ENCODE peak calls at places on chromosomes 1 and 21, in eight cellular contexts. M is bronchial epithelial cell, V is RWPE2, S is A549, L is tibial artery, J is breast epithelium, O is left lung, Q is D721Med. F is an unnamed sample.

GRCh38 chr21:42997053-42997452 is 22.7 kb downstream of the PKNOX1 start:
- DNase-seq in M (peak), V (no peak), S (no peak), L (peak), J (no peak), O (no peak), Q (no peak), F (no peak)

GRCh38 chr1:12087797-12088314 is 24.8 kb downstream of the TNFRSF8 start:
- DNase-seq in M (no peak), V (no peak), S (no peak), L (no peak), J (no peak), O (no peak), Q (no peak), F (no peak)

GRCh38 chr21:37000381-37000780 is 6.1 kb upstream of the RIPPLY3 start:
- DNase-seq in M (no peak), V (no peak), S (peak), L (no peak), J (no peak), O (no peak), Q (no peak), F (no peak)

GRCh38 chr1:17594690-17595601 is 55.4 kb downstream of the ARHGEF10L start:
- DNase-seq in M (no peak), V (no peak), S (no peak), L (no peak), J (no peak), O (no peak), Q (no peak), F (no peak)

GRCh38 chr1:29211086-29212030 is 19.4 kb downstream of the MECR start:
- DNase-seq in M (no peak), V (no peak), S (no peak), L (no peak), J (no peak), O (no peak), Q (peak), F (no peak)

GRCh38 chr1:173717238-173717637 is 2.5 kb downstream of the KLHL20 start:
- DNase-seq in M (peak), V (no peak), S (no peak), L (no peak), J (no peak), O (no peak), Q (no peak), F (peak)

GRCh38 chr1:60974524-60974923 is 107.8 kb upstream of the NFIA start:
- DNase-seq in M (no peak), V (no peak), S (no peak), L (no peak), J (no peak), O (no peak), Q (no peak), F (no peak)

GRCh38 chr1:198316681-198317080 is 159.9 kb downstream of the NEK7 start:
- DNase-seq in M (no peak), V (no peak), S (no peak), L (no peak), J (no peak), O (no peak), Q (no peak), F (no peak)

GRCh38 chr1:26788836-26789611 is 1.3 kb downstream of the PIGV start:
- DNase-seq in M (peak), V (peak), S (peak), L (peak), J (peak), O (peak), Q (no peak), F (peak)

GRCh38 chr1:234603221-234604204 is 6.5 kb downstream of the IRF2BP2 start:
- DNase-seq in M (no peak), V (no peak), S (peak), L (no peak), J (no peak), O (no peak), Q (no peak), F (no peak)

GRCh38 chr21:39451332-39452206 is at the start of gene SH3BGR:
- DNase-seq in M (peak), V (no peak), S (no peak), L (peak), J (peak), O (no peak), Q (no peak), F (no peak)

GRCh38 chr21:39447264-39447663 is 1.7 kb upstream of the LCA5L start:
- DNase-seq in M (no peak), V (no peak), S (no peak), L (no peak), J (no peak), O (no peak), Q (no peak), F (no peak)

GRCh38 chr21:39441502-39442475 is 3.8 kb downstream of the LCA5L start:
- DNase-seq in M (peak), V (no peak), S (peak), L (no peak), J (no peak), O (no peak), Q (no peak), F (peak)

GRCh38 chr21:39444406-39445145 is 1.0 kb downstream of the LCA5L start:
- DNase-seq in M (peak), V (no peak), S (no peak), L (no peak), J (no peak), O (no peak), Q (no peak), F (no peak)

DNA sequence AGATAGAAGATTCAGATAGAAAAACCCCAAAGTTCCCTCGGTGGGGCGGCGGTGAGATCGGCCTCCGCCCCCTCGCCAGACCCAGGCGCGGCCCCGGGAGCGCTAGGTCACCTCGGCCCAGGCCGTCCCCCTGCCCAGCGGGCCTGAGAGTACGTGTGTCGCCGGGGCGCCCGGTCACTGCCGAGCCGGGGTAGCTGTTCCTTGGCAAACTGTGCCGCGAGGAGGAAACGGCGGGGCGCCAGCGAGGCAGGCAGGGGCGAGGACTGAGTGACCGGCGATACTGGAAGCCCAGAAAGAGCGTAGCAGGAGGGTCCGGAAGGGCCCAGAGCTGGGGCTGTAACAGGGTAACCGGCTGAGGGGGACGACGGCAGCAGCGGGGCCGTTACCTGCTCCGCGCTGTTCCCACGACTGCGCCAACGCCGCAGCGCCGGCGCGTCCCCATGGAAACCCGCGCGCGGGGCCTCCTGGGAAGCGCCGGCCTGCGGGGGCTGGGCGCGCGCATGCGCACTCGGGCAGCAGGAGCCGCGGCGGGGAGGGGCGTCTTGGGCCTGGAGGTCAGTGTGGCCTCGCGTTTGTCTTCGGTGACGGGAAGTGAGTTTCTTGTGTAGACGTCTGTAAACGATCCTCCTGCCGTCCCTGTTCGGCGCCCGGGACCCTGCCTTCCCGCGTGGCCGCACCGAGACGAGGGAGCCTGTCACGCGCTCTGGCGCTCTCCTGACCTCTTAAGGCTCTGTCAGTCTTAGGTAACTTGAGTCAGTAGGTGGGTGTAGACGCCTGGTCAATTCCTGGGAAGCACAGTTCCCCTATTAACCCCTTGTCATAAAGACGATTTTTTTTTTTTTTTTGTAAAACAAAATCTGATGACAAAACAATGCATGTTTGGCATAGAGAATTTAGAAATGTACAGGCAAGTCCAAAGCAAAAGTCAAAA is at the start of gene LCA5L:
- DNase-seq in M (peak), V (peak), S (peak), L (peak), J (peak), O (peak), Q (peak), F (peak)
- TF ChIP-seq CTCF in M (peak), V (peak), S (no peak), L (no peak), J (no peak), O (no peak), Q (no peak), F (no peak)

GRCh38 chr1:161100534-161100933 is 2.4 kb downstream of the KLHDC9 start:
- DNase-seq in M (no peak), V (no peak), S (no peak), L (no peak), J (no peak), O (no peak), Q (no peak), F (no peak)

GRCh38 chr1:161099090-161099802 is 1.1 kb downstream of the KLHDC9 start:
- DNase-seq in M (no peak), V (no peak), S (no peak), L (no peak), J (peak), O (no peak), Q (no peak), F (no peak)

GRCh38 chr1:161096514-161096913 is 1.6 kb upstream of the KLHDC9 start:
- DNase-seq in M (peak), V (no peak), S (no peak), L (peak), J (peak), O (no peak), Q (no peak), F (no peak)

GRCh38 chr1:161096015-161096414 is 2.1 kb upstream of the KLHDC9 start:
- DNase-seq in M (no peak), V (no peak), S (no peak), L (no peak), J (no peak), O (no peak), Q (no peak), F (no peak)

GRCh38 chr1:161098161-161099068 is at the start of gene KLHDC9:
- DNase-seq in M (peak), V (peak), S (peak), L (peak), J (peak), O (peak), Q (no peak), F (peak)
- TF ChIP-seq CTCF in M (peak), V (peak), S (no peak), L (no peak), J (no peak), O (no peak), Q (no peak), F (no peak)

GRCh38 chr1:31861346-31861745 is 45.5 kb upstream of the SPOCD1 start:
- DNase-seq in M (no peak), V (no peak), S (no peak), L (no peak), J (no peak), O (no peak), Q (no peak), F (no peak)
- TF ChIP-seq CTCF in M (no peak), V (no peak), S (no peak), L (no peak), J (no peak), O (no peak), Q (no peak), F (no peak)

GRCh38 chr1:209319057-209319432 is 264.5 kb upstream of the CAMK1G start:
- DNase-seq in M (no peak), V (no peak), S (no peak), L (no peak), J (no peak), O (no peak), Q (no peak), F (no peak)

GRCh38 chr1:209318302-209319056 is 265.0 kb upstream of the CAMK1G start:
- DNase-seq in M (peak), V (no peak), S (no peak), L (no peak), J (no peak), O (no peak), Q (no peak), F (no peak)

GRCh38 chr1:209316929-209317328 is 266.6 kb upstream of the CAMK1G start:
- DNase-seq in M (no peak), V (no peak), S (no peak), L (no peak), J (no peak), O (no peak), Q (no peak), F (no peak)

GRCh38 chr1:209323743-209324142 is 259.8 kb upstream of the CAMK1G start:
- DNase-seq in M (peak), V (no peak), S (no peak), L (no peak), J (no peak), O (no peak), Q (no peak), F (no peak)

GRCh38 chr1:209319549-209319948 is 264.0 kb upstream of the CAMK1G start:
- DNase-seq in M (peak), V (no peak), S (no peak), L (no peak), J (no peak), O (no peak), Q (no peak), F (no peak)
- TF ChIP-seq CTCF in M (no peak), V (no peak), S (no peak), L (no peak), J (no peak), O (no peak), Q (no peak), F (no peak)

DNA sequence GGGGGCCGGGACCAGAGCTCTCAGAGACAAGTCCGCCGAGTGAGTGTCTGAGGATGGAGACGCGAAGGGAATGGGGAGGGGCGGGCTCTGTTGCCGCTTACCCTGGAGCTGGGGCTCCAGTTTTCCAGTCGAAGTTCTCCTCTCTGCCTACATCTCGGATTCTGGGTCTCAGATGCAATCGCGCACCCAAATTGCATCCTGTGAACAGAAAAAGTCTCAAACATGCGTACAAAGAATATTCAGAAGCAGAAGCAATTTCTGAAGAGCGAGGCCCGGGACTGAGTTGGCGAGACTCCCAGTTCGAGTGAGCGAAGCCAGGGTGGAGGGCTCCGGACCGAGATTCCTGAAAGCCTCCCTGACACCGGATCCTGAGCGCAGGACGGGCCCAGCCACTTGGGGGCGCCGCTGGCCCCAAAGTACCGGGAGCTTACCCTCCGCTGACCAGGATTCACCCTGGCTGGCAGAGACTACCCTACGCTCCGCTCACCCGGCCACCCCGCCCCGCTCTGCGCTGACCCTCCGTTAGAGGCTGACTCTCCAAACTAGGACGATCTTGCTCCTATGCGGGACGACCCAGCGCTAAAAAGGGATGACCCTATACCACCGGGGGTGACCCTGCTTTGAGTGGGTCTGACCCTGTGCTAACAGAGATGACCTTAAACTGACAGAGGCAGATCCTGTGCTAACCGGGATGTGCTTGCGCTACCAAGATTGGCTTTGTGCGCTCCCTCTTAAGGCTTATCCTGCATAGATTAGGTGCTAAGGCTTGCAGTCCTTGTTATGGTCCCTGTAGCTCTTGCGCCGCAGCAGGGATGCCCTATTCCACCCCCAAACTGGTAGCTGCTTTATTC is 12.1 kb downstream of the FOXD2 start:
- DNase-seq in M (no peak), V (no peak), S (peak), L (no peak), J (no peak), O (peak), Q (no peak), F (peak)
- TF ChIP-seq CTCF in M (peak), V (peak), S (peak), L (no peak), J (peak), O (peak), Q (peak), F (no peak)

GRCh38 chr21:26850116-26850643 is 5.0 kb upstream of the ADAMTS1 start:
- DNase-seq in M (peak), V (no peak), S (peak), L (no peak), J (no peak), O (no peak), Q (no peak), F (no peak)
- TF ChIP-seq CTCF in M (peak), V (peak), S (peak), L (peak), J (peak), O (peak), Q (peak), F (peak)

DNA sequence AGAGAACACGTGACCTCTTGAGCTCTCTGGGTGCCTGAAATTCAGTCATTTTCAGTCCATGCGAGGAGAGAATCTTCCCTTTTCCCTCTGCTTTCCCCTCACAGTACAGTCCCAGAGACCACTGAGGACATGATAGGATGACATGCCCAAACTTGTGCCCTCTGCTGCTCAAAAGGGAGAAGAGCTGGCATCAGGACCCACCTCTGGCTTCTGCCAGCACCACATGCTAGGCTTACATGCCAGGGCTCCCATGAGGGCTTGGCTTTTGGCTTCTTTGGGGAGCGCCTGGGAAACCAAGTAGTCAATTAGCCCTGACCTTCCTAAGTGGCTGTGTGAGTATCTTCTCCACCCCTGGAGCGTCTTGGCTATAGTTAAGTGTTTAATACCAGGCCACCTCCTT is 13.8 kb upstream of the KCNQ4 start:
- DNase-seq in M (no peak), V (no peak), S (no peak), L (no peak), J (no peak), O (no peak), Q (no peak), F (no peak)
- TF ChIP-seq CTCF in M (peak), V (peak), S (peak), L (no peak), J (no peak), O (no peak), Q (peak), F (no peak)

DNA sequence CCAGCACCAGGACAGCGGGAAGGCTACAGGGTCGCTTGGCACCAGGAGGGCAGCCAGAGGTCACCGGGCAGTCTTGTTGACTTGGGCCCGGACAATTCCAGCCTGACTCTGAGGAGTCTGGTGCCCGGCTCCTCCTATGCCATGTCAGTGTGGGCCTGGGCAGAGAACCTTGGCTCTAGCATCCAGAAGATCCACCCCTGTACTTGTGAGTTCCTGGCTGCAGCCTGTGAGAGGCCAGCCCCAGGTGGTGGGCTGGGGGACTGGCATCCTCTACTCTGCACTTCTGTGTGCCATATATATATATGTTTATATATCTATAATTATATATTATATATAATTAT is 11.6 kb upstream of the PTPN7 start:
- DNase-seq in M (no peak), V (peak), S (no peak), L (no peak), J (no peak), O (no peak), Q (no peak), F (no peak)
- TF ChIP-seq CTCF in M (no peak), V (no peak), S (no peak), L (no peak), J (no peak), O (no peak), Q (no peak), F (no peak)

GRCh38 chr1:236543065-236543669 is 19.4 kb downstream of the LGALS8 start:
- DNase-seq in M (no peak), V (no peak), S (peak), L (no peak), J (no peak), O (no peak), Q (no peak), F (no peak)
- TF ChIP-seq CTCF in M (no peak), V (no peak), S (no peak), L (peak), J (no peak), O (no peak), Q (no peak), F (no peak)

F was measured in Calu3.